ENCODE peak calls at places on chromosomes 16 and 17, in four cellular contexts. Q is K562, H is HepG2, F is GM12878. C is an unnamed sample.
A peak's percentile ranks its signal among the peaks of the same experiment; 100 is the strongest.

GRCh38 chr17:17098426-17099035 is 56.3 kb downstream of the MPRIP start:
- DNase-seq in Q (no peak), H (no peak), F (no peak), C (no peak)

GRCh38 chr16:77435240-77435819 is 496 bp upstream of the ADAMTS18 start:
- DNase-seq in Q (no peak), H (no peak), F (no peak), C (no peak)

GRCh38 chr17:32142857-32143524 is 689 bp downstream of the RHOT1 start:
- DNase-seq in Q (peak; percentile 85), H (peak; percentile 49), F (no peak), C (peak; percentile 32)

GRCh38 chr17:75819116-75819515 is 25.1 kb downstream of the UNC13D start:
- DNase-seq in Q (no peak), H (no peak), F (no peak), C (no peak)

GRCh38 chr17:2883544-2884203 is 87.4 kb downstream of the RAP1GAP2 start:
- DNase-seq in Q (no peak), H (peak; percentile 39), F (no peak), C (no peak)

GRCh38 chr17:68326681-68327080 is 35.4 kb downstream of the ARSG start:
- DNase-seq in Q (no peak), H (no peak), F (no peak), C (no peak)

GRCh38 chr16:28623172-28623711 is 13.4 kb upstream of the SULT1A1 start:
- DNase-seq in Q (no peak), H (no peak), F (no peak), C (peak; percentile 43)

GRCh38 chr16:80174416-80174815 is 366.4 kb upstream of the DYNLRB2 start:
- DNase-seq in Q (no peak), H (peak; percentile 41), F (no peak), C (no peak)

GRCh38 chr16:35516971-35517370 is 2057.6 kb downstream of the TP53TG3F start:
- DNase-seq in Q (no peak), H (no peak), F (no peak), C (no peak)

GRCh38 chr16:56609463-56609921 is 1.1 kb downstream of the MT2A start:
- DNase-seq in Q (no peak), H (peak; percentile 75), F (peak; percentile 87), C (peak; percentile 41)

GRCh38 chr17:36544320-36545092 is at the start of gene GGNBP2:
- DNase-seq in Q (peak; percentile 89), H (peak; percentile 83), F (peak; percentile 66), C (peak; percentile 76)

GRCh38 chr17:36545093-36545464 is 360 bp downstream of the GGNBP2 start:
- DNase-seq in Q (no peak), H (no peak), F (no peak), C (no peak)

GRCh38 chr17:36544049-36544319 is 735 bp upstream of the GGNBP2 start:
- DNase-seq in Q (no peak), H (peak; percentile 14), F (peak; percentile 27), C (no peak)

GRCh38 chr17:36546418-36547093 is 1.8 kb downstream of the GGNBP2 start:
- DNase-seq in Q (no peak), H (no peak), F (no peak), C (no peak)

DNA sequence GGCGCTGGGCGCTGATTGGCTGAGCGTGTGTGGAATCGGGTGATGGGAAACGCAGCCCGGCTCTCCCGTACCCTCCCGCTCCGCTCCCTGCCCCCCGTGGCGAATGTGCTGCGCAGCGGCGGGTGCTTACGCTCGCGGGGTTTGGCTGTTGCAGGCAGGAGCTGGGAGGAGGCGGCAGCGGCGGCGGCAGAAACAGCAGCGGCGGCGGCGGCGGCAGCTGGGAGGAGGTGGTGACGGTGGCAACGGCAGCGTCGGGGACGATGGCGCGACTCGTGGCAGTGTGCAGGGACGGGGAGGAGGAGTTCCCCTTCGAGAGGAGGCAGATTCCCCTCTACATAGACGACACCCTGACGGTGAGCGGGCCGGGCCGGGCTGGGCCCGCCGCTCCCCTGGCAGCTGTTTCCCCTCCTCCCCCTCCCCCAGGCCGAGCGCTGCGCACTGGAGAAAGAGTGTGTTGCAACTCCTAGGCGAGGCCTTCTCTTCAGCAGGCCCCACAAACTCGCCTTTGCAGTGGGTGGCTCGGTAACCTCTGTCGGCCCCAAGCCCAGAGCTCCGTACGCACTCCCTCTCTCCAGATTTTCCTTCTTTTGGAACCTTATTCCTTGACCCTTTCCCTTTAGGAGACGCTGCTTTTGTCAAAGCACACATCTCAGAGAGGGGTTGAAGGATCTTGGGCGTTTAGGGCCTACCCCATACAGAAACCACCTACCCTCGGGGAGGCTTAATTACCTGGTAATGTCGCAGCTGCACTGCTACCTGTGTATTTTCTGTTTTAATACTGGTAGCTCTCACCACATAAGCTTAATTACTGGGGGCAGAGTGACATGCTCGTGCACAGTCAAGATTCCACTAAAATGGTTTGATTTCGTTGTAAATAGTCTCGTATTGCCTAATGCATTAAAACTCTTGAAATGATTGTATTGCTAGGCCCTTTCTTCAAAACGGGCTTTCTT is 1.0 kb downstream of the GGNBP2 start:
- DNase-seq in Q (peak; percentile 93), H (peak; percentile 91), F (peak; percentile 82), C (peak; percentile 93)
- TF ChIP-seq REST in Q (peak; percentile 14), H (no peak), F (peak; percentile 26), C (no peak)

GRCh38 chr17:42521036-42521435 is 15.0 kb upstream of the NAGLU start:
- DNase-seq in Q (no peak), H (no peak), F (no peak), C (no peak)
- TF ChIP-seq SP1 in Q (no peak), H (no peak), F (no peak), C (no peak)

DNA sequence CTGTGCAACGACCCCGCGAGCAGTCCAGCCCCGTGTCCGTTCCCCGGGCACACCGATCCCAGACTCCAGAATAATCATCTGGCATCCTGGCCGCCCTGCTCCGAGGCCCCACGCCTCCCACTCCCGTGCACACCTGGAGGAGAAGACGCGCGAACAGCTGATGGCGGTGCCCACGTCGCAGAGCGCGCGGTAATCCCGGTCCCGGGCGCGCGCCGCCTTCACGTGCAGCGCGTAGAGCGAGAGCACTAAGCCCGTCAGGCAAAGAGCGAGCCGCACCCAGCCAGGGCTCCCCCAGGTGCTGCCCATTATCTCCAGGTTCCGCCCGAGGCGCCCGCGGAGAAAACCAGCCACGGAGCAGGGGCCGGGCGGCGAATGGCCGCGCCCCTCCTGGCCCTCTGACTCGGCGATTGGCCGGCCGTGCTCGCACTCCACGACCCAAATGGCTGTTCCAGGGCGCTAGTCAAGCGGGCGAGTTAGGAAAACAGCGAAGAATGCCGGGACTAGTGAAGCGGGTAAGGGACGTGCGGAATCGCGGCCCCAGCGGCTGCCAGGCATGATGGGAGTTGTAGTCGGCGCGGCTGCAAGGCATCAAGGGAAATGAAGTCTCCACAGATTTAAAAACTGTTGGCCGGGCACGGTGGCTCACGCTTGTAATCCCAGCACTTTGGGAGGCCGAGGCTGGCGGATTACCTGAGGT is at the start of gene VKORC1:
- DNase-seq in Q (peak; percentile 91), H (peak; percentile 98), F (peak; percentile 87), C (peak; percentile 97)
- TF ChIP-seq REST in Q (no peak), H (no peak), F (no peak), C (no peak)

DNA sequence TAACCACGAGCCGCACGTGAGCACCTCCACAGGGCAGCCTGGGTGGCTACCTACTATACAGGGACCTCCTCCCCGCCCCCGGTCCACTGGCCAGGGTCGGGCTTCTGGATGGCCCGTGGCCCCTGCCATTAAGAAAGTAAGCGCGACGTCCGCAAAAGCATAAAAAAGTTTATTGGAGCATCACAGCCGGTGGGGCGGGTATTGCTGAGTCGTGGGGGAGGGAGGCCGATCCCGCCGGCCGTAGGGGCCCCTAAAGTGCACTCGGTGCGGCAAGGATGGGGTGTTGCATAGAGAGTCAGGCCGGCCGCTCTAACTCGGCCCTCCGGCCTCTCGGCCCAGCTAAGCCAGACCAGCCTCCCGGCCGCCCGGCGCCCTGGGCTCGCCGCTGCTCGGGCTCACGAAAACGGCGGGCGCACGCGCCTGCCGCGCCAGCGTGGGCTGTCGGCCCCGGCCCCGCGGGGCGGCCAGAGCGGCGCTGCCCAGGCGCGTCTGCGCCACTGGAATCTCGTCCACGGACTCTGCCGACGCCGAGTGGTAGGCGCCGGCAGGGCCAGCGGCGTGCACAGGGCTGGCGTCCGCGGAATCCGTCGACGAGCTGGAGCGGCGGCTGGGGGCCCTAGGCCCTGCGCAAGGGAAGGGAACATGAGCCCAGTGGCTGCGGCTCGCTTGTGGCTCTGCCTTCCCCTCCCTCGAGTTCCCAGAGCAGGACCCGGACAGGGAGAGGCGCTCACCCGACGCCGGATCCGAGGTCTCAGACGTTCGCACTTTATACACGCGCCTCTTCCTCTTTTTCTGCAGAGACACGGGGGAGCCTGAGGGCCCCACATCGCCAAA is 1.2 kb upstream of the TPPP3 start:
- DNase-seq in Q (no peak), H (no peak), F (no peak), C (no peak)
- TF ChIP-seq SP1 in Q (no peak), H (no peak), F (no peak), C (no peak)

GRCh38 chr17:80769516-80769915 is 222.1 kb upstream of the CHMP6 start:
- DNase-seq in Q (no peak), H (no peak), F (no peak), C (no peak)

GRCh38 chr17:80771612-80772005 is 220.0 kb upstream of the CHMP6 start:
- DNase-seq in Q (no peak), H (no peak), F (no peak), C (no peak)

GRCh38 chr17:80770881-80771611 is 220.6 kb upstream of the CHMP6 start:
- DNase-seq in Q (no peak), H (no peak), F (no peak), C (no peak)

GRCh38 chr17:80768936-80769335 is 222.7 kb upstream of the CHMP6 start:
- DNase-seq in Q (no peak), H (no peak), F (no peak), C (no peak)

GRCh38 chr17:80769936-80770625 is 221.6 kb upstream of the CHMP6 start:
- DNase-seq in Q (no peak), H (no peak), F (no peak), C (no peak)
- TF ChIP-seq REST in Q (no peak), H (no peak), F (no peak), C (no peak)

DNA sequence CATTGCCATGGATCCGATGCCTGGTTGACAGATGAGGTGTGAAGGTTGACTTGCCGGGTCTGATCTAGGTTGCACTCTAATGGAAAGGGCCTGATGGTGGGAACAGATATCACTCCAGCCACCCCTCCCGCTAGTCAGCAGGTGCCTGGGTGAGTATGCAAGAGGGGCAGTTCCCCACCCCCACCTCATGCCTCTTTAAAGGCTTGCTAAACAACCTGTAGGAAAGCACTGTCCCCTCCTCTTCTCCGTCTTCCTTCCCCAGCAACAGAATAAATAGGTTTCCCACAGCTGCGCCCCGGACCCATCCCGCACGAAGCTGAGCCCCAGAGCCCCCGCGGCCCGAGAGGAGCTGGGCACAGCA is 746 bp upstream of the TMEM132E start:
- DNase-seq in Q (no peak), H (no peak), F (no peak), C (no peak)
- TF ChIP-seq SP1 in Q (no peak), H (no peak), F (no peak), C (no peak)

DNA sequence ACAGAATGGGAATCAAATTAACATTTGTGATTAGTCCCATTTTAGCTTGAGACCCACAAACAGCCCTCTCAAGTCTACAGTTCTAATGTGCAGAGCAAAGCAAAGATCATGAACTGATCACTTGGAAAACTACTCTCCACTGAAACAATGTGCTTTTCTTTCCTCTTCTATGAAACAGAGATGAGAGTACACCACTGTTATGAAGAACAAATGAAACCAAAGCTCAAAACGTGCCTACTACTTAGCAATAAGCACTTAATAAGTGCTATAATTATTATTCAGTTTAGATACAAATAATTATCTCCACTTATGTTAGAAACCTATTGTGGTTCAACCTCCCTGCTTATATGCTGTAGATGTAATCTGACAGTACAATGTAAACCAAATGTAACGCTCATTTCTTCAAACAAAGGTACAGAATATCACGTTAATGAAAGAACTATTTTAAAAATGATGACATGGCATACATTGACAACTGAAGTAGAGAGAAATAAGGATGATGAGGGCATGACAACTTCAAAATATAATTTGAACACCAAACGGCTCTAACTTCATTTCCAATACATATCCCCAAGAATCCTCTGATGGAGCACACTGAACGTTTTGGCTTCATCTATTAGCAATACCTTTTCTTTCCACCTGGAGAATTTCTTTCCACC is 2.0 kb downstream of the VPS35 start:
- DNase-seq in Q (no peak), H (no peak), F (no peak), C (no peak)
- TF ChIP-seq REST in Q (no peak), H (no peak), F (no peak), C (no peak)